ENCODE peak calls at places on chromosome 20, in ten cellular contexts. C is vagina, G is nephron progenitor cell, X is right atrium auricular region, M is foreskin fibroblast, L is ovary, F is A673, Y is progenitor cell of endocrine pancreas, U is endothelial cell, S is Calu3. D is an unnamed sample.
A peak's percentile ranks its signal among the peaks of the same experiment; 100 is the strongest.

GRCh38 chr20:44747166-44748004 is 1.7 kb downstream of the KCNK15 start:
- DNase-seq in C (no peak), G (peak; percentile 84), X (peak; percentile 85), M (peak; percentile 49), L (peak; percentile 86), F (peak; percentile 87), Y (peak; percentile 64), U (peak; percentile 82), S (peak; percentile 98), D (peak; percentile 94)

GRCh38 chr20:41149679-41150131 is 12.4 kb downstream of the PLCG1 start:
- DNase-seq in C (no peak), G (no peak), X (no peak), M (peak; percentile 76), L (no peak), F (peak; percentile 52), Y (no peak), U (no peak), S (no peak), D (no peak)

GRCh38 chr20:17524551-17524950 is 6.6 kb downstream of the BFSP1 start:
- DNase-seq in C (no peak), G (no peak), X (no peak), M (no peak), L (no peak), F (no peak), Y (no peak), U (no peak), S (no peak), D (no peak)

GRCh38 chr20:11922561-11922960 is 4.9 kb downstream of the BTBD3 start:
- DNase-seq in C (no peak), G (no peak), X (no peak), M (no peak), L (no peak), F (no peak), Y (no peak), U (no peak), S (no peak), D (no peak)

GRCh38 chr20:1871807-1872455 is 23.3 kb upstream of the SIRPA start:
- DNase-seq in C (no peak), G (no peak), X (no peak), M (no peak), L (no peak), F (no peak), Y (no peak), U (no peak), S (no peak), D (no peak)

GRCh38 chr20:49695830-49696229 is 17.8 kb downstream of the B4GALT5 start:
- DNase-seq in C (no peak), G (no peak), X (no peak), M (no peak), L (no peak), F (no peak), Y (no peak), U (no peak), S (no peak), D (no peak)

GRCh38 chr20:41538810-41539596 is 79.2 kb downstream of the CHD6 start:
- DNase-seq in C (no peak), G (no peak), X (no peak), M (no peak), L (no peak), F (no peak), Y (no peak), U (no peak), S (no peak), D (no peak)

GRCh38 chr20:44326391-44327159 is 10.3 kb upstream of the R3HDML start:
- DNase-seq in C (no peak), G (peak; percentile 44), X (no peak), M (no peak), L (no peak), F (no peak), Y (no peak), U (peak; percentile 18), S (peak; percentile 30), D (no peak)

GRCh38 chr20:14922503-14923267 is 585.3 kb upstream of the FLRT3 start:
- DNase-seq in C (no peak), G (no peak), X (no peak), M (no peak), L (no peak), F (no peak), Y (no peak), U (no peak), S (no peak), D (no peak)

GRCh38 chr20:64083380-64084208 is 604 bp downstream of the LKAAEAR1 start:
- DNase-seq in C (no peak), G (peak; percentile 91), X (peak; percentile 68), M (peak; percentile 70), L (peak; percentile 78), F (peak; percentile 90), Y (peak; percentile 75), U (peak; percentile 86), S (peak; percentile 90), D (peak; percentile 90)

GRCh38 chr20:8449120-8449519 is 317.1 kb downstream of the PLCB1 start:
- DNase-seq in C (no peak), G (no peak), X (no peak), M (peak; percentile 28), L (no peak), F (no peak), Y (no peak), U (no peak), S (no peak), D (no peak)

GRCh38 chr20:8457978-8458377 is 325.9 kb downstream of the PLCB1 start:
- DNase-seq in C (no peak), G (no peak), X (no peak), M (no peak), L (no peak), F (no peak), Y (no peak), U (no peak), S (no peak), D (no peak)

DNA sequence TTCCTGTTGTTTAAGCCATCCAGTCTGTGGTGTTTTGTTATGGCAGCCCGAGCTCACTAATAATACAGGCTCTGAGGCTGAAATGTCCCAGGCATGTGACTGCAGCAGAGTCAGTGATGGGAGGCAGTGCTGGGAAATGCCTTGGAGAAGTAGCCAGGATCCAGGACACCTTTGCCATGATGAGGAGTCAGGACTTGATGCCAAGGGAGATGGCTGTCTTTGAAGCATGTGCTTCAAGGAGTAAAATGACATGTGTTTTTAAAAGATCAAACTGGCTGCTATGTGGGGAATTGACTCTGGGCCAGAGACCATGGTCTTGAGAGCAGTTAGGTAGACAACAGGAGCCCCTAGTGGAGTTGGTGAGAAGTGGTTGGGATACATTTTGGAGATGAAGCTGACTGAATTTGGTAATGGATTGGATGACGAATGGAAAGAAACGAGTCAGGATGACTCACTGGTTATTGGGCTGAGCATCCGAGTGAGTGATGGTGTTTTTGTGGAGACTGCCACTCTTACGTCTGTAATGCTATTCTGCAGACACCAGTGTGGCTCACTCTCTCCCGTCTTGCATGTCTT is 322.2 kb downstream of the PLCB1 start:
- DNase-seq in C (no peak), G (no peak), X (no peak), M (peak; percentile 93), L (no peak), F (peak; percentile 74), Y (no peak), U (no peak), S (no peak), D (no peak)
- TF ChIP-seq CTCF in C (no peak), G (no peak), X (no peak), M (peak; percentile 59), L (no peak), F (peak; percentile 63), Y (peak; percentile 44), U (peak; percentile 23), S (no peak), D (peak; percentile 22)

GRCh38 chr20:33733654-33734576 is 2.1 kb downstream of the ZNF341 start:
- DNase-seq in C (no peak), G (no peak), X (peak; percentile 57), M (peak; percentile 75), L (peak; percentile 50), F (peak; percentile 37), Y (no peak), U (no peak), S (peak; percentile 80), D (no peak)
- TF ChIP-seq CTCF in C (no peak), G (no peak), X (no peak), M (no peak), L (no peak), F (no peak), Y (no peak), U (no peak), S (no peak), D (no peak)

GRCh38 chr20:31516651-31517050 is 2.4 kb downstream of the HM13 start:
- DNase-seq in C (no peak), G (no peak), X (no peak), M (no peak), L (no peak), F (no peak), Y (no peak), U (no peak), S (no peak), D (no peak)

GRCh38 chr20:31515775-31516107 is 1.5 kb downstream of the HM13 start:
- DNase-seq in C (no peak), G (no peak), X (no peak), M (no peak), L (no peak), F (no peak), Y (no peak), U (no peak), S (no peak), D (no peak)

GRCh38 chr20:31516166-31516565 is 1.9 kb downstream of the HM13 start:
- DNase-seq in C (no peak), G (no peak), X (no peak), M (no peak), L (no peak), F (no peak), Y (no peak), U (no peak), S (no peak), D (no peak)

GRCh38 chr20:31515072-31515774 is 981 bp downstream of the HM13 start:
- DNase-seq in C (no peak), G (no peak), X (no peak), M (no peak), L (no peak), F (no peak), Y (no peak), U (no peak), S (no peak), D (no peak)

GRCh38 chr20:31517373-31517772 is 3.1 kb downstream of the HM13 start:
- DNase-seq in C (no peak), G (peak; percentile 13), X (no peak), M (peak; percentile 44), L (no peak), F (peak; percentile 60), Y (peak; percentile 30), U (peak; percentile 55), S (peak; percentile 61), D (peak; percentile 80)
- TF ChIP-seq CTCF in C (no peak), G (no peak), X (no peak), M (peak; percentile 44), L (no peak), F (peak; percentile 33), Y (peak; percentile 25), U (no peak), S (peak; percentile 18), D (no peak)

DNA sequence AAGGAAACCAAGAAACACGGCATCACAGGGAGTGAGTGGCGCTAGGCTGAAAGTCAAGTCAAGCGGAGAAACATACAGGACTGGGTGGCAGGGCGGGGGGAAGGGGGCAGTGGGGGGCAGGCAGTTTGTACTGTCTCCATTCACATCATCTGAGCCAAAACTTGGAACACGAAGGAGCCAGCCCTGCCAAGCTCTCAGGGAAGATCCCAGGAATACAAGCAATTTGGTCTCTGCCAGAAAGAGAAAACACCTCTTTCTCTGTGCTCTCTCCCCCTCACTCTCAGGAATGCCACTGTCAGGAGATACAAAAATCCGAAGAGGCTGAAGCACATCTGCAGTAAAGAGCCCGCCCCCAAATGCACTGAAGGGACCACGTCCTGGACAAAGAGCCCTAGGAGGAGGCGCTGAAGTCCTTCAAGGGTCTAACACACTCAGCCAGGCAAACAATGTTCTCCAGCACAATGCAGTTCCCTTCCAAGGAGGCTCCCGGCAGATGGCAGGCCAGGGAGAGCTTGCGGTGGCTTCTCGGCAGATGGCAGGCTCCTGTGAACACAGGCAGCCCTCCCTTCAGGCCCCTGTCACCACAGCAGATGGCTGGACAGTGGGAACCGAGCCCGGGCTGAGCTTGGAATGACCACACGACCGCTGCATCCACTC is 90.0 kb downstream of the ATP9A start:
- DNase-seq in C (no peak), G (peak; percentile 47), X (no peak), M (no peak), L (peak; percentile 77), F (no peak), Y (peak; percentile 19), U (peak; percentile 6), S (no peak), D (peak; percentile 93)
- TF ChIP-seq CTCF in C (no peak), G (no peak), X (no peak), M (peak; percentile 18), L (no peak), F (no peak), Y (peak; percentile 20), U (no peak), S (no peak), D (no peak)